ENCODE peak calls at places on chromosomes 1 and 21, in nine cellular contexts. One of them, this sample, is unnamed.
A peak's percentile ranks its signal among the peaks of the same experiment; 100 is the strongest.

GRCh38 chr1:9293512-9294439 is 1.1 kb downstream of the SPSB1 start:
- DNase-seq in cardiac muscle cell: peak; percentile 42
- DNase-seq in ovary: no peak
- DNase-seq in fibroblast of lung: peak; percentile 64
- DNase-seq in HL-60: no peak
- DNase-seq in esophagus squamous epithelium: no peak
- DNase-seq in A549: peak; percentile 56
- DNase-seq in heart left ventricle: peak; percentile 68
- DNase-seq in psoas muscle: no peak
- DNase-seq in this sample: peak; percentile 39

GRCh38 chr1:30551603-30552002 is 171.8 kb downstream of the MATN1 start:
- DNase-seq in psoas muscle: no peak
- DNase-seq in ovary: no peak
- DNase-seq in esophagus squamous epithelium: no peak
- DNase-seq in HL-60: no peak
- DNase-seq in cardiac muscle cell: no peak
- DNase-seq in fibroblast of lung: no peak
- DNase-seq in A549: no peak
- DNase-seq in heart left ventricle: no peak
- DNase-seq in this sample: no peak

GRCh38 chr1:231278100-231278790 is 37.2 kb downstream of the GNPAT start:
- DNase-seq in ovary: no peak
- DNase-seq in A549: no peak
- DNase-seq in HL-60: no peak
- DNase-seq in heart left ventricle: peak; percentile 64
- DNase-seq in esophagus squamous epithelium: no peak
- DNase-seq in psoas muscle: peak; percentile 61
- DNase-seq in fibroblast of lung: no peak
- DNase-seq in cardiac muscle cell: no peak
- DNase-seq in this sample: no peak

GRCh38 chr1:51709951-51710350 is 93.1 kb downstream of the OSBPL9 start:
- DNase-seq in ovary: no peak
- DNase-seq in fibroblast of lung: no peak
- DNase-seq in A549: no peak
- DNase-seq in esophagus squamous epithelium: no peak
- DNase-seq in cardiac muscle cell: no peak
- DNase-seq in psoas muscle: no peak
- DNase-seq in HL-60: no peak
- DNase-seq in heart left ventricle: no peak
- DNase-seq in this sample: no peak

GRCh38 chr1:60547821-60548220 is 474.3 kb upstream of the C1orf87 start:
- DNase-seq in heart left ventricle: no peak
- DNase-seq in fibroblast of lung: no peak
- DNase-seq in cardiac muscle cell: no peak
- DNase-seq in ovary: no peak
- DNase-seq in A549: no peak
- DNase-seq in psoas muscle: no peak
- DNase-seq in HL-60: no peak
- DNase-seq in esophagus squamous epithelium: no peak
- DNase-seq in this sample: no peak

GRCh38 chr1:205381305-205381704 is 24.6 kb upstream of the KLHDC8A start:
- DNase-seq in psoas muscle: no peak
- DNase-seq in ovary: no peak
- DNase-seq in fibroblast of lung: no peak
- DNase-seq in HL-60: no peak
- DNase-seq in A549: no peak
- DNase-seq in cardiac muscle cell: no peak
- DNase-seq in heart left ventricle: no peak
- DNase-seq in esophagus squamous epithelium: no peak
- DNase-seq in this sample: no peak

GRCh38 chr1:199616947-199617346 is 410.6 kb upstream of the NR5A2 start:
- DNase-seq in esophagus squamous epithelium: no peak
- DNase-seq in heart left ventricle: no peak
- DNase-seq in fibroblast of lung: no peak
- DNase-seq in psoas muscle: no peak
- DNase-seq in A549: no peak
- DNase-seq in cardiac muscle cell: no peak
- DNase-seq in ovary: no peak
- DNase-seq in HL-60: no peak
- DNase-seq in this sample: no peak

GRCh38 chr21:28747464-28747863 is 245.2 kb downstream of the LTN1 start:
- DNase-seq in psoas muscle: no peak
- DNase-seq in A549: no peak
- DNase-seq in cardiac muscle cell: no peak
- DNase-seq in HL-60: no peak
- DNase-seq in ovary: no peak
- DNase-seq in esophagus squamous epithelium: no peak
- DNase-seq in heart left ventricle: no peak
- DNase-seq in fibroblast of lung: no peak
- DNase-seq in this sample: no peak

GRCh38 chr1:32998997-32999396 is 34.4 kb upstream of the RNF19B start:
- DNase-seq in A549: no peak
- DNase-seq in psoas muscle: peak; percentile 37
- DNase-seq in HL-60: no peak
- DNase-seq in fibroblast of lung: no peak
- DNase-seq in cardiac muscle cell: peak; percentile 59
- DNase-seq in ovary: peak; percentile 73
- DNase-seq in heart left ventricle: peak; percentile 79
- DNase-seq in esophagus squamous epithelium: no peak
- DNase-seq in this sample: no peak

GRCh38 chr1:15424146-15424667 is 14.0 kb upstream of the CTRC start:
- DNase-seq in cardiac muscle cell: no peak
- DNase-seq in esophagus squamous epithelium: no peak
- DNase-seq in A549: peak; percentile 71
- DNase-seq in heart left ventricle: no peak
- DNase-seq in psoas muscle: no peak
- DNase-seq in ovary: no peak
- DNase-seq in fibroblast of lung: no peak
- DNase-seq in HL-60: no peak
- DNase-seq in this sample: no peak

GRCh38 chr1:184621262-184621661 is 133.4 kb downstream of the EDEM3 start:
- DNase-seq in A549: no peak
- DNase-seq in psoas muscle: no peak
- DNase-seq in esophagus squamous epithelium: no peak
- DNase-seq in ovary: no peak
- DNase-seq in fibroblast of lung: peak; percentile 98
- DNase-seq in cardiac muscle cell: peak; percentile 71
- DNase-seq in HL-60: no peak
- DNase-seq in heart left ventricle: no peak
- DNase-seq in this sample: no peak

GRCh38 chr1:87329051-87329755 is 523 bp downstream of the LMO4 start:
- DNase-seq in fibroblast of lung: peak; percentile 72
- DNase-seq in psoas muscle: peak; percentile 35
- DNase-seq in ovary: peak; percentile 71
- DNase-seq in A549: no peak
- DNase-seq in heart left ventricle: peak; percentile 77
- DNase-seq in esophagus squamous epithelium: no peak
- DNase-seq in cardiac muscle cell: peak; percentile 75
- DNase-seq in HL-60: no peak
- DNase-seq in this sample: peak; percentile 37

GRCh38 chr1:158951956-158952355 is 20.6 kb downstream of the PYHIN1 start:
- DNase-seq in fibroblast of lung: no peak
- DNase-seq in HL-60: peak; percentile 48
- DNase-seq in heart left ventricle: no peak
- DNase-seq in esophagus squamous epithelium: no peak
- DNase-seq in A549: no peak
- DNase-seq in ovary: no peak
- DNase-seq in cardiac muscle cell: no peak
- DNase-seq in psoas muscle: no peak
- DNase-seq in this sample: peak; percentile 8

GRCh38 chr1:154814106-154814505 is 56.0 kb downstream of the KCNN3 start:
- DNase-seq in A549: no peak
- DNase-seq in fibroblast of lung: no peak
- DNase-seq in heart left ventricle: no peak
- DNase-seq in ovary: no peak
- DNase-seq in HL-60: no peak
- DNase-seq in cardiac muscle cell: no peak
- DNase-seq in esophagus squamous epithelium: no peak
- DNase-seq in psoas muscle: no peak
- DNase-seq in this sample: no peak

GRCh38 chr1:18957136-18957521 is 653 bp upstream of the IFFO2 start:
- DNase-seq in esophagus squamous epithelium: no peak
- DNase-seq in heart left ventricle: peak; percentile 71
- DNase-seq in psoas muscle: no peak
- DNase-seq in HL-60: no peak
- DNase-seq in fibroblast of lung: no peak
- DNase-seq in A549: no peak
- DNase-seq in cardiac muscle cell: no peak
- DNase-seq in ovary: no peak
- DNase-seq in this sample: no peak

GRCh38 chr21:33645730-33646129 is 3.4 kb downstream of the ITSN1 start:
- DNase-seq in cardiac muscle cell: no peak
- DNase-seq in HL-60: no peak
- DNase-seq in psoas muscle: no peak
- DNase-seq in fibroblast of lung: no peak
- DNase-seq in ovary: no peak
- DNase-seq in heart left ventricle: no peak
- DNase-seq in esophagus squamous epithelium: no peak
- DNase-seq in A549: no peak
- DNase-seq in this sample: no peak

GRCh38 chr1:54978528-54979326 is 1.7 kb upstream of the TMEM61 start:
- DNase-seq in psoas muscle: no peak
- DNase-seq in esophagus squamous epithelium: no peak
- DNase-seq in HL-60: no peak
- DNase-seq in A549: no peak
- DNase-seq in fibroblast of lung: no peak
- DNase-seq in cardiac muscle cell: no peak
- DNase-seq in ovary: no peak
- DNase-seq in heart left ventricle: no peak
- DNase-seq in this sample: no peak

DNA sequence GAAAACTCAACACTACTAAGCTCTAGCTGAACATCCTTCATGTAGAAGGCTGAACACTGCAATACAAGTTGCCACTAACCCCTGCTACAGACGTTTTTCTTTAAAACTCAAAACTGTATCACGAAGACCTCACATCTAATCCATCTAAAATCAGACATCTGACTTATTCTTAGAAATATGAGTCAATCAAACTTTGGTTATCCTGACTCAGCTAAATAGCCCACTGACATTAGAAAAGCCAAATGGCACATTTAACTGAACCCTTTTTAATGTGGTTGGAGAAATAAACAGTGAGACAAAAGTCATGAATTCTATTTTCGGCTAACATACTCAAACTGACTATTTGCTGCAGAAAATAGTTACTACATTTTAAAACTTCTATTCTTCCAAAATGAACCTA is 35.6 kb downstream of the WLS start:
- DNase-seq in A549: no peak
- DNase-seq in cardiac muscle cell: no peak
- DNase-seq in esophagus squamous epithelium: no peak
- DNase-seq in ovary: no peak
- DNase-seq in psoas muscle: no peak
- DNase-seq in HL-60: no peak
- DNase-seq in heart left ventricle: no peak
- DNase-seq in fibroblast of lung: peak; percentile 49
- DNase-seq in this sample: no peak
- H3K27ac ChIP-seq in A549: no peak overlapping the region
- H3K27ac ChIP-seq in cardiac muscle cell: peak overlapping the region; percentile 81
- H3K27ac ChIP-seq in esophagus squamous epithelium: peak overlapping the region; percentile 60
- H3K27ac ChIP-seq in ovary: no peak overlapping the region
- H3K27ac ChIP-seq in psoas muscle: peak overlapping the region; percentile 76
- H3K27ac ChIP-seq in HL-60: no peak overlapping the region
- H3K27ac ChIP-seq in heart left ventricle: no peak overlapping the region
- H3K27ac ChIP-seq in fibroblast of lung: peak overlapping the region; percentile 13
- H3K27ac ChIP-seq in this sample: no peak overlapping the region

DNA sequence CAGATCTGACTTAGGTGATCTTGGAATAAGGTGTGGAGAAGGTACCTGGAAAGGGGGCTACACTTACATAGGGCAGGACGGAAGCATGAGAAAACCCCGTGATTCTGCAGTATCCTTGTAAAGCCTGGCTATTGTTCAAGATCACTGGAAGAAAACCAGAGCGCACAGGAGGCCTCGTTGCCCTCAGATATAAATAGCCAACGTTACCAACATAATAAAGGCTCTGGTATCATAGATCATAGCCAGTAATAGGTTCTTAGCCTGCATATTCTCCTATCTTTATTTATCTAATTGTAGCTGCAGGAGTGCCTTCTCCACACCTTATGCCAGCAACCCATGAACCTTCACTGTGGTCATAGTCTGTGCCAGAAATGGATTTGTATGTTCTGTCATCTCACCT is 35.9 kb upstream of the MPZL1 start:
- DNase-seq in cardiac muscle cell: no peak
- DNase-seq in esophagus squamous epithelium: no peak
- DNase-seq in ovary: no peak
- DNase-seq in psoas muscle: no peak
- DNase-seq in HL-60: no peak
- DNase-seq in heart left ventricle: no peak
- DNase-seq in fibroblast of lung: no peak
- DNase-seq in A549: no peak
- DNase-seq in this sample: no peak
- H3K27ac ChIP-seq in cardiac muscle cell: peak overlapping the region; percentile 100
- H3K27ac ChIP-seq in esophagus squamous epithelium: peak overlapping the region; percentile 14
- H3K27ac ChIP-seq in ovary: no peak overlapping the region
- H3K27ac ChIP-seq in psoas muscle: peak overlapping the region; percentile 78
- H3K27ac ChIP-seq in HL-60: no peak overlapping the region
- H3K27ac ChIP-seq in heart left ventricle: peak overlapping the region; percentile 67
- H3K27ac ChIP-seq in fibroblast of lung: no peak overlapping the region
- H3K27ac ChIP-seq in A549: no peak overlapping the region
- H3K27ac ChIP-seq in this sample: no peak overlapping the region

GRCh38 chr1:182317489-182318180 is 74.0 kb downstream of the GLUL start:
- DNase-seq in fibroblast of lung: no peak
- DNase-seq in cardiac muscle cell: no peak
- DNase-seq in heart left ventricle: no peak
- DNase-seq in psoas muscle: no peak
- DNase-seq in A549: no peak
- DNase-seq in HL-60: no peak
- DNase-seq in esophagus squamous epithelium: no peak
- DNase-seq in ovary: no peak
- DNase-seq in this sample: no peak
- H3K27ac ChIP-seq in fibroblast of lung: no peak overlapping the region
- H3K27ac ChIP-seq in cardiac muscle cell: no peak overlapping the region
- H3K27ac ChIP-seq in heart left ventricle: no peak overlapping the region
- H3K27ac ChIP-seq in psoas muscle: peak overlapping the region; percentile 62
- H3K27ac ChIP-seq in A549: no peak overlapping the region
- H3K27ac ChIP-seq in HL-60: no peak overlapping the region
- H3K27ac ChIP-seq in esophagus squamous epithelium: peak overlapping the region; percentile 52
- H3K27ac ChIP-seq in ovary: no peak overlapping the region
- H3K27ac ChIP-seq in this sample: no peak overlapping the region

GRCh38 chr21:43712268-43712942 is 6.5 kb upstream of the PDXK start:
- DNase-seq in psoas muscle: no peak
- DNase-seq in esophagus squamous epithelium: no peak
- DNase-seq in ovary: no peak
- DNase-seq in HL-60: no peak
- DNase-seq in heart left ventricle: peak; percentile 43
- DNase-seq in fibroblast of lung: no peak
- DNase-seq in A549: peak; percentile 98
- DNase-seq in cardiac muscle cell: no peak
- DNase-seq in this sample: no peak
- H3K27ac ChIP-seq in psoas muscle: peak overlapping the region; percentile 50
- H3K27ac ChIP-seq in esophagus squamous epithelium: peak overlapping the region; percentile 74
- H3K27ac ChIP-seq in ovary: no peak overlapping the region
- H3K27ac ChIP-seq in HL-60: no peak overlapping the region
- H3K27ac ChIP-seq in heart left ventricle: no peak overlapping the region
- H3K27ac ChIP-seq in fibroblast of lung: no peak overlapping the region
- H3K27ac ChIP-seq in A549: peak overlapping the region; percentile 100
- H3K27ac ChIP-seq in cardiac muscle cell: no peak overlapping the region
- H3K27ac ChIP-seq in this sample: no peak overlapping the region